ENCODE peak calls at places on chromosomes 6 and 20, in four cellular contexts. One of them, this sample, is unnamed.

GRCh38 chr20:11549172-11550117 is 368.2 kb upstream of the BTBD3 start:
- DNase-seq in K562: no peak
- DNase-seq in HepG2: no peak
- DNase-seq in GM12878: no peak
- DNase-seq in this sample: no peak

GRCh38 chr6:43891072-43891870 is 121.3 kb downstream of the VEGFA start:
- DNase-seq in GM12878: no peak
- DNase-seq in HepG2: no peak
- DNase-seq in K562: no peak
- DNase-seq in this sample: peak

GRCh38 chr6:51490101-51490500 is 597.3 kb downstream of the PKHD1 start:
- DNase-seq in K562: no peak
- DNase-seq in GM12878: no peak
- DNase-seq in HepG2: no peak
- DNase-seq in this sample: no peak

GRCh38 chr20:44034965-44035635 is 120.4 kb downstream of the TOX2 start:
- DNase-seq in HepG2: no peak
- DNase-seq in K562: no peak
- DNase-seq in GM12878: no peak
- DNase-seq in this sample: no peak

GRCh38 chr6:110221738-110222137 is 41.5 kb downstream of the CDC40 start:
- DNase-seq in K562: no peak
- DNase-seq in HepG2: no peak
- DNase-seq in GM12878: no peak
- DNase-seq in this sample: no peak

GRCh38 chr6:164690241-164690640 is 619.2 kb downstream of the C6orf118 start:
- DNase-seq in GM12878: no peak
- DNase-seq in K562: no peak
- DNase-seq in HepG2: no peak
- DNase-seq in this sample: no peak

GRCh38 chr6:38153946-38154345 is 334.4 kb downstream of the ZFAND3 start:
- DNase-seq in HepG2: no peak
- DNase-seq in GM12878: no peak
- DNase-seq in K562: no peak
- DNase-seq in this sample: peak

GRCh38 chr6:44217332-44218143 is 812 bp downstream of the MYMX start:
- DNase-seq in K562: no peak
- DNase-seq in HepG2: no peak
- DNase-seq in GM12878: no peak
- DNase-seq in this sample: peak

GRCh38 chr6:57297505-57297904 is 19.9 kb upstream of the PRIM2 start:
- DNase-seq in GM12878: no peak
- DNase-seq in HepG2: no peak
- DNase-seq in K562: no peak
- DNase-seq in this sample: no peak

GRCh38 chr6:40774932-40775331 is 187.8 kb upstream of the LRFN2 start:
- DNase-seq in GM12878: no peak
- DNase-seq in HepG2: no peak
- DNase-seq in K562: no peak
- DNase-seq in this sample: no peak

GRCh38 chr20:43766395-43766794 is 39.6 kb upstream of the GTSF1L start:
- DNase-seq in K562: no peak
- DNase-seq in HepG2: no peak
- DNase-seq in GM12878: no peak
- DNase-seq in this sample: no peak

GRCh38 chr6:42320762-42321161 is 103.1 kb upstream of the MRPS10 start:
- DNase-seq in K562: no peak
- DNase-seq in HepG2: no peak
- DNase-seq in GM12878: no peak
- DNase-seq in this sample: no peak

GRCh38 chr6:148507774-148508173 is 165.1 kb downstream of the SASH1 start:
- DNase-seq in K562: no peak
- DNase-seq in HepG2: no peak
- DNase-seq in GM12878: no peak
- DNase-seq in this sample: no peak

GRCh38 chr6:131655387-131655786 is 18.3 kb downstream of the ENPP3 start:
- DNase-seq in GM12878: no peak
- DNase-seq in K562: no peak
- DNase-seq in HepG2: no peak
- DNase-seq in this sample: no peak

GRCh38 chr6:42914546-42914945 is 1.3 kb upstream of the PTCRA start:
- DNase-seq in GM12878: no peak
- DNase-seq in HepG2: no peak
- DNase-seq in K562: no peak
- DNase-seq in this sample: no peak

GRCh38 chr20:43977252-43977651 is 62.6 kb downstream of the TOX2 start:
- DNase-seq in K562: no peak
- DNase-seq in GM12878: no peak
- DNase-seq in HepG2: no peak
- DNase-seq in this sample: no peak

GRCh38 chr20:50632701-50633100 is 58.6 kb downstream of the RIPOR3 start:
- DNase-seq in GM12878: no peak
- DNase-seq in K562: no peak
- DNase-seq in HepG2: no peak
- DNase-seq in this sample: no peak

GRCh38 chr20:34037121-34037520 is 43.4 kb downstream of the RALY start:
- DNase-seq in GM12878: no peak
- DNase-seq in K562: no peak
- DNase-seq in HepG2: no peak
- DNase-seq in this sample: no peak

GRCh38 chr20:61849376-61849775 is 216.3 kb downstream of the TAF4 start:
- DNase-seq in GM12878: no peak
- DNase-seq in HepG2: no peak
- DNase-seq in K562: no peak
- DNase-seq in this sample: no peak

GRCh38 chr6:144482142-144482541 is 197.0 kb downstream of the UTRN start:
- DNase-seq in K562: peak
- DNase-seq in HepG2: peak
- DNase-seq in GM12878: peak
- DNase-seq in this sample: peak

GRCh38 chr6:20334334-20334733 is 67.3 kb upstream of the E2F3 start:
- DNase-seq in HepG2: no peak
- DNase-seq in GM12878: no peak
- DNase-seq in K562: peak
- DNase-seq in this sample: peak

GRCh38 chr6:20332441-20333006 is 69.2 kb upstream of the E2F3 start:
- DNase-seq in GM12878: no peak
- DNase-seq in K562: no peak
- DNase-seq in HepG2: no peak
- DNase-seq in this sample: no peak

GRCh38 chr6:20334961-20335360 is 66.7 kb upstream of the E2F3 start:
- DNase-seq in GM12878: no peak
- DNase-seq in K562: no peak
- DNase-seq in HepG2: no peak
- DNase-seq in this sample: no peak

GRCh38 chr6:20335872-20336271 is 65.8 kb upstream of the E2F3 start:
- DNase-seq in GM12878: no peak
- DNase-seq in HepG2: no peak
- DNase-seq in K562: no peak
- DNase-seq in this sample: no peak

GRCh38 chr6:20333870-20334269 is 67.8 kb upstream of the E2F3 start:
- DNase-seq in K562: no peak
- DNase-seq in HepG2: no peak
- DNase-seq in GM12878: no peak
- DNase-seq in this sample: no peak
- TF ChIP-seq ETV6 in K562: no peak
- TF ChIP-seq ETV6 in HepG2: no peak
- TF ChIP-seq ETV6 in GM12878: no peak
- TF ChIP-seq ETV6 in this sample: no peak

GRCh38 chr6:82954937-82955577 is 110.6 kb downstream of the UBE3D start:
- DNase-seq in HepG2: no peak
- DNase-seq in K562: no peak
- DNase-seq in GM12878: no peak
- DNase-seq in this sample: no peak
- TF ChIP-seq CREB1 in HepG2: no peak
- TF ChIP-seq CREB1 in K562: no peak
- TF ChIP-seq CREB1 in GM12878: no peak
- TF ChIP-seq CREB1 in this sample: no peak

GRCh38 chr6:54846857-54847721 is 518 bp downstream of the FAM83B start:
- DNase-seq in GM12878: no peak
- DNase-seq in HepG2: no peak
- DNase-seq in K562: no peak
- DNase-seq in this sample: peak
- TF ChIP-seq ETV6 in GM12878: no peak
- TF ChIP-seq ETV6 in HepG2: no peak
- TF ChIP-seq ETV6 in K562: no peak
- TF ChIP-seq ETV6 in this sample: no peak

DNA sequence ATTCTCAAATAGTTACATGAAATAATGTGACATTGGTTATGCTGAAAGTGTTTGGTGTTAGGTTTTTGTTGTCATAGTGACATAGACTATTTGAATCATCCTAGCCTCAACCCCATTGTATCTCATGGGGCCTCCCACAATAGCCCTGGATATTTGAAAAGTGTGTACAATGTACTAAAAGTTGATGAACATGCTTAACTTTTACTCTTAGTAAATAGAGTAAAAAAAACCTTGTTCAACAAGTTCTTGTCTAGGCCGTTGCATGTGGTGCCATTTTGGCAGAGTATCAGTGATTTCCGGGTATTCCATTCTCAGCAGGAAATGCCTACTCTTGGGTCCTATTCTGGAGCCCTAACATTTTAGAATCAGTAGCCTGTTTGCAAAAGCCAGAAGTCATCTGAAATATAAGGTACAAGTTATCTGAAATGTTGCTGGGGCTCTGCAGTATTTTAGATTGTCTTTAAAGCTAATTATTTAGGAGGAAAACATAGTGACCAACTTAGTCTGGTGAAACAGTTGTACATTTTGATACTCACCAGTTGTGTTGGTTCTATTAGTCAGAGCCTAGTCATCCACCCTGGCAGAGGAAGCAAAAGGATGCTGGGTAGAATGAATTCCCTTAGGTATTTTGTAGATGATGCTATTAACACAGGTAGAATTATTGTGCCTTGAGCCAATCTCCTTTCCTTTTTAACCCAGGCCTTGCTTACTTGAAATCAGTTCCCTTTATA is 82.8 kb downstream of the RTN4IP1 start:
- DNase-seq in GM12878: no peak
- DNase-seq in HepG2: peak
- DNase-seq in K562: no peak
- DNase-seq in this sample: no peak
- TF ChIP-seq CREB1 in GM12878: no peak
- TF ChIP-seq CREB1 in HepG2: no peak
- TF ChIP-seq CREB1 in K562: no peak
- TF ChIP-seq CREB1 in this sample: no peak

GRCh38 chr20:38219006-38219950 is 41.3 kb downstream of the KIAA1755 start:
- DNase-seq in HepG2: no peak
- DNase-seq in GM12878: no peak
- DNase-seq in K562: no peak
- DNase-seq in this sample: no peak

GRCh38 chr20:38216736-38217595 is 43.6 kb downstream of the KIAA1755 start:
- DNase-seq in K562: no peak
- DNase-seq in GM12878: no peak
- DNase-seq in HepG2: no peak
- DNase-seq in this sample: no peak

GRCh38 chr20:38218566-38218885 is 42.0 kb downstream of the KIAA1755 start:
- DNase-seq in GM12878: no peak
- DNase-seq in HepG2: no peak
- DNase-seq in K562: no peak
- DNase-seq in this sample: no peak

GRCh38 chr20:38216201-38216600 is 44.3 kb downstream of the KIAA1755 start:
- DNase-seq in GM12878: no peak
- DNase-seq in HepG2: no peak
- DNase-seq in K562: no peak
- DNase-seq in this sample: no peak

DNA sequence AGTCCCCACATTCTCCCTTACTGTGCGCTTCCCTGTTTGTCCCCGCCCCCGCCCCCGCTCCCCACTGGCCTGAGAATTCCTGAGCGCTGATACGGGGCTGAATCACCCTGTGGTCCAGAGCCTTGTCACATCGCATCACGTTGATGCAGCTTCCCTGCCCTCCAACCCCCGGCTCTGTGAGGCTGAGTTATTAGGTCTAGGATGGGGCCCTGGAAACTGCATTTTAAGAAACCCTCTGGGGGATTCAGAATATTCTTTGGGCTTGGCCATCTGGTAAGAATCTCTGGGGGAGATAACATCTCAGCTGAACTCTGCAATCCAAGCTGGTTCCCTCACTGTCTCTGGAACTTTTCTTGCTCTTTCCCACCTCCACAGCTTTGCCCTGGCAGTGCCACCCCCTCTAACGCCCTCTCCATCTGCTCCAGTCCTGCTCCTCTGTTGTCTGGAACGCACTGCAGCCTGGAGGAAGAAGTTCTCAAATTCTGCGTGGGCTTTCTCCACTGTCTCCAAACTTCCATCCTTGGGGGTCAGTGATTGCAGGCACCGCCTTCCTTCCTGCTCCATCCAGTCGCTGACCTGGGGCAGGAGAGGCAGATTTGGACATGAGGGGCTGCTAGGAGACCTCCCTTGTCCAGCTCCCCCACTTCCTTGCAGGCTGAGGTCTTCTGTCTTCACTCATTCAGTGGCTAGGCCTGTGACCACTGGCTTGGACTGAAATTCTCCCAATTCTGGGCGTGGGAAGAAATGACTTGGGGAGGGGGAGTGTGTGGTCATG is 42.6 kb downstream of the KIAA1755 start:
- DNase-seq in GM12878: no peak
- DNase-seq in HepG2: peak
- DNase-seq in K562: peak
- DNase-seq in this sample: no peak
- TF ChIP-seq ETV6 in GM12878: no peak
- TF ChIP-seq ETV6 in HepG2: no peak
- TF ChIP-seq ETV6 in K562: no peak
- TF ChIP-seq ETV6 in this sample: no peak

GRCh38 chr20:31821427-31821826 is 2.3 kb downstream of the MYLK2 start:
- DNase-seq in HepG2: no peak
- DNase-seq in GM12878: no peak
- DNase-seq in K562: no peak
- DNase-seq in this sample: no peak
- TF ChIP-seq CREB1 in HepG2: no peak
- TF ChIP-seq CREB1 in GM12878: no peak
- TF ChIP-seq CREB1 in K562: no peak
- TF ChIP-seq CREB1 in this sample: no peak

DNA sequence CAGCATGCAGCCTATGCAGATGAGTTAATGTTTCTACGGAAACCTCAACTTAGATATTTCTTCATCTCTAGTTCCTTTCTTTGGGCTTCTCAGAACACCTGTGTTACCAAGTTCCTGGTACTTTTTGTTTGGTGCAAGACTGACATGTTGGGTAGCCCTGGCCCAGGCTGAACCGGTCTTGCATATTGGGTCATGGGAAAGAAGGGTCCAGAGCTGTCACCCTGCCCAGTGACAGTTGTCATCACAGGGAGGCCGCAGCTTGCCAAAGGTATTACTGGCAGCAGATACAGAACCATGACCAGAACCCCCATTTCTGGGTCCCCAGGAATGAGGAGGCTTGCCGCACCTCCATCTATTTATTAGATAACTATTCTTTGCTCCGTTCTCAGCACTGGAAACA is 40.2 kb downstream of the PDYN start:
- DNase-seq in K562: no peak
- DNase-seq in HepG2: no peak
- DNase-seq in GM12878: no peak
- DNase-seq in this sample: no peak
- TF ChIP-seq ETV6 in K562: no peak
- TF ChIP-seq ETV6 in HepG2: no peak
- TF ChIP-seq ETV6 in GM12878: no peak
- TF ChIP-seq ETV6 in this sample: no peak